ENCODE peak calls at places on chromosomes 1 and 21, in six cellular contexts. M, B, K, U, V and C are unnamed samples.

GRCh38 chr1:153262462-153263157 is 3.1 kb downstream of the LORICRIN start:
- DNase-seq in B (no peak), M (no peak), U (no peak), V (no peak), K (no peak), C (no peak)

GRCh38 chr1:227947678-227948492 is at the start of gene WNT9A:
- DNase-seq in B (peak), K (peak), U (peak), V (no peak), M (peak), C (peak)

GRCh38 chr1:61839702-61840101 is 97.4 kb downstream of the PATJ start:
- DNase-seq in V (no peak), K (no peak), M (peak), U (peak), B (peak), C (no peak)

GRCh38 chr1:119582801-119583200 is 65.3 kb downstream of the ZNF697 start:
- DNase-seq in M (peak), V (no peak), U (peak), B (peak), K (peak), C (peak)

GRCh38 chr1:37473431-37474050 is 839 bp upstream of the ZC3H12A start:
- DNase-seq in U (no peak), M (peak), B (peak), K (peak), V (no peak), C (peak)

GRCh38 chr1:151251656-151252470 is 2.7 kb upstream of the PSMD4 start:
- DNase-seq in V (peak), K (peak), U (peak), B (peak), M (peak), C (peak)

GRCh38 chr1:56477164-56478111 is 101.9 kb downstream of the PLPP3 start:
- DNase-seq in B (peak), M (peak), V (no peak), U (peak), K (no peak), C (no peak)

GRCh38 chr1:26225033-26225831 is 8.8 kb upstream of the CEP85 start:
- DNase-seq in U (peak), V (peak), K (no peak), B (no peak), M (peak), C (peak)

GRCh38 chr1:161196521-161197451 is 2.1 kb downstream of the ADAMTS4 start:
- DNase-seq in K (no peak), U (peak), B (peak), M (peak), V (no peak), C (no peak)
- H3K4me3 ChIP-seq in K (no peak), U (peak), B (peak), M (peak), V (no peak), C (no peak)

DNA sequence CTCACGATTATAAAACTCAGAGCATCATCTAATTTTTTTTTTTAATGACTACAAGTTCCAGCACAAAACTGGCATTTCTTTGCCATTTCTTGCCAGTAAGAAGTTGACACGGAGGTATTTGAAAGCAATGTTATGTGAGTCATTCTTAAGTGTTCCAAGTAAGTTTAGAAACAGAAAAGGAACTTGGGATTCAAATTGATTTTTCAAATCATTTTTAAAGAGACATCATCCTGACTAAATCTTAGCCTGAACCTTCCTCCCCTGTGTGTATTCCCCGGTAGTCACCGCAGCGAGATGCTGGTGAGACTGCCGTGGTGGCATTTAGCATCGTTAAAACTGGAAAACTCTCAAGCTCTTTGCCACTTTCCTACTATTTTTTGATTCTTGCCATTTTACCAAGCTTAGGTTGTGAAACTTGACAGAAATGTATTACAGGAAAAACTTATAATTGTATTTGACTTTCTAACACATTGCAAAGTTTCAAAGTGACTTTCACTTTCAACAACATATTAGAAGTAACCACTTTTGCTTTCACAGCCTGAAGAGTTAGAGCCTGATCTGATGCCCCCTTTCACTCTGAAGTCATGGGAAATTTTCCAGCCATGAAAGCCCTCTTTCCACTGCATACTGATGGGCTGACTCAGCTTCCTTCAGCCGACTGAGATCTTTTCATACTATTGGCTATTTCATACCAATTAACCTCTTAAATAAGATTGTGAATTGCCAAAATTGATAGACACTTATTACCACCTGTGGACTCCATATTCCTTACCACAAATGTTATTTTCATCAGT is 61.4 kb downstream of the OLFML2B start:
- DNase-seq in K (no peak), M (peak), U (peak), B (peak), V (no peak), C (no peak)
- H3K4me3 ChIP-seq in K (no peak), M (peak), U (peak), B (peak), V (no peak), C (no peak)

GRCh38 chr1:50503515-50503914 is 80.3 kb upstream of the DMRTA2 start:
- DNase-seq in M (no peak), K (no peak), U (no peak), B (no peak), V (no peak), C (no peak)
- H3K4me3 ChIP-seq in M (no peak), K (no peak), U (no peak), B (no peak), V (no peak), C (no peak)

DNA sequence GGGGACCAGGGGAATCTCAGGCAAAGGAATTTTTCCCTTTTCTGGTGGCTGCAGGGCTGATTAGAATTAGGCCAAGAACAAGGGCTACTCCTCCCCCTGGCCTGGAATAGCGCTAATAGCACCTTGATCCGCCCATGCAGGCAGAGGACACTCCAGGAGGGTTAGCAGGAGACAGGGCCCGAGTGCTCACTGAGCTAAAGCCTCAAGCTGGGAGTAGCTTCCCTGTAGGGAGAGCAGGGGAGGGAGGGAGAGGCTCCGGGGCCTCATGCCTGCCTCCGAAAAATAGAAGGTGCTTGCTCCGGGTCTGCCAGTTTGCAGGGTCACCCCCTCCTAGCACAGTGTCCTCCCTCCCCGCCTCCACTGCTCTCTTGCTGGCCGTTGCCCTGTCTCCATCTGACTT is 3.8 kb downstream of the PTPN7 start:
- DNase-seq in V (no peak), U (no peak), M (no peak), K (no peak), B (no peak), C (no peak)
- H3K4me3 ChIP-seq in V (no peak), U (no peak), M (no peak), K (no peak), B (no peak), C (no peak)

DNA sequence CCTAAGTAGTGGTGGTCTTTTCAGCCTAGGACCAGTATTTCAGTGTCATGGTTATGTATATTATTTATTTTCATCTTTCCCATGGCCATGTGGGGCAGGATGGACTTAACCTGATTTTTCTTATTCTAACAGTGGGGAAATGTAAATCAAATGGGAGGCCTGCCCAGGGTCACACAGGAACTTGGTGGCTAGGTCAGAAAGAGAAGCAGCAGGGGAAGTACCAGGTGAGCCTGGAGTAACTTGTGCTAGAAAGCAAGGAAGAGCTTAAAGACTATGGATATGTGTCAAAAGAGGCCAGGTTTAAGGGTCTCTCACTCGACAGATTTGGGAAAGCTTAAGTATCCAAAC is 936 bp downstream of the ZFP69B start:
- DNase-seq in U (no peak), V (no peak), K (no peak), B (no peak), M (no peak), C (no peak)
- H3K4me3 ChIP-seq in U (peak), V (peak), K (no peak), B (peak), M (peak), C (no peak)

DNA sequence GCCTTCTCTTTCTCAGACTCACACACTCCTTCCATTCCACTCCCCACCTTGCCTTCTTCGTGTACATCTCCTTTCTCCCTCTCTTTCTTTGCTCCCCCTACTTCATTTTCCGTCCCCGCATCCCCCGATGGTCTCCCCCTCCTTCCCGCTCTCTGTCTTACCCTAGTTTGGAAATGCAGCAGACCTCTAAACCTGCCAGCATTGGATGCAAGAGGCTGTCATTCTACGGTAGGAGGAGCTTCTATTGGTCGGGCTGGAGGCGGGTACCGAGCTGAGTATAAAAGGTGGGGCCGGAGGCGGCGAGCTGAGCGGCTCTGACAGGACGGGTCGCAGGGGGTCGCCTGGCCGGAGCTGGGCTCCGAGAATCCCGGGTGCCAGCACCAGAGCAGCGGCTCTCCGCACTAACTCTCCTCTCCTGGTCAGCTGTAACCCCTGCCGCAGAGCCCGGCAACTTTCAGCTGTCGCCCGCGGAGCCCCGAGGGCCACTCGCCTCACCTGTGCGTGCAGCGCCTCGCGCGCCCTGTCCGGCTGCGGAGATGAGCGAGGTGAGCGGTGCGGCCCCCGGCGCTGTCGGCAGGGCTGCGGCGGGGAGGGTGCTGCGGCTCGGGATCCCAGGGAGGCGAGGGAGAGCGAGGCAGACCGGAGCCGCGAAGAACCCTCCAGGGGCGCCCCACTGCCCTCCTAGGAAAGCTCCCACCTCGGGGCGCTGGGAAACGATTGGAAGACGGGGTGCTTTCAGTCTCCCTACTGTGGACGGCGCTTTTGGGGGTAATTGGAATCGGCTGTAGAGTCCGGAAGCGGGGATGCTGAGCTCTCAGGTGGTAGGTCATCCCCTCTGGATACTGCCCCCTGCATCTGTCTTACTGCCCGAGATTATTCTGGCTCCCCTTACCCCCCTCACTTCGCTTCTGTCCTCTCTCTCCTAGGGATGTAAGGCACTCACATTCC is at the start of gene PCP4L1:
- DNase-seq in V (peak), K (peak), B (peak), M (peak), U (peak), C (peak)
- H3K4me3 ChIP-seq in V (peak), K (peak), B (peak), M (peak), U (peak), C (peak)

DNA sequence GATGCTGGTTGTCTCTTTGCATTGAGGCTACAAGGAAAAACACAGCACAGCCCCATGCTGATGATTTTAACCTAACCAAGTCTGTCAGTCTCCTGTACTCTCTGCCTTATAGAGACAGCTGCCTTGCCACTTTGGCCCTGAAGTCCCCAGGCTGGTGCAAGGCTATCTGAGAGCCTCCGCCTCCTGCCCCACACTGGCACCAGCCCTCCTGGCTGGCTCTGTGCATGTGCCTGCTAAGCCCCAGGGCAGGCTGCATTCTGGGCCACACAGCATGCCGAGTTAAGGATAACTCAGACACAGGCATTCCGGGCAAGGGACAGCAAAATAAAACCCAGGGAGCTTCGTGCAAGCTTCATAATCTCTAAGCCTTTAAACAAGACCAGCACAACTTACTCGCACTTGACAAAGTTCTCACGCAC is 910 bp downstream of the RUNX1 start:
- DNase-seq in M (no peak), B (peak), U (no peak), K (peak), V (peak), C (no peak)
- H3K4me3 ChIP-seq in M (peak), B (peak), U (peak), K (no peak), V (peak), C (peak)

GRCh38 chr1:231416896-231417295 is 5.2 kb downstream of the EGLN1 start:
- DNase-seq in U (no peak), V (no peak), M (no peak), K (no peak), B (no peak), C (no peak)
- H3K4me3 ChIP-seq in U (peak), V (no peak), M (no peak), K (peak), B (no peak), C (no peak)

GRCh38 chr21:22355949-22356348 is 1357.7 kb downstream of the NCAM2 start:
- DNase-seq in U (no peak), M (no peak), V (no peak), B (no peak), K (no peak), C (no peak)
- H3K4me3 ChIP-seq in U (no peak), M (no peak), V (no peak), B (no peak), K (no peak), C (no peak)

GRCh38 chr1:41682845-41683630 is 198.6 kb upstream of the EDN2 start:
- DNase-seq in K (no peak), M (no peak), V (no peak), U (no peak), B (peak), C (no peak)
- H3K4me3 ChIP-seq in K (no peak), M (no peak), V (no peak), U (no peak), B (no peak), C (no peak)